ENCODE peak calls at places on chromosomes 1 and 21, in nine cellular contexts. N is Peyer's patch, U is A549, Q is ovary, P is stomach, T is prostate gland, V is spleen, F is HepG2, Z is esophagus muscularis mucosa. W is an unnamed sample. For H3K9me3, the result is how much of the 10 kb centered on the place peaks cover.

GRCh38 chr1:149936076-149936991 is at the start of gene MTMR11:
- DNase-seq in T (peak), Z (no peak), U (peak), F (peak), N (no peak), V (no peak), Q (peak), P (peak), W (no peak)

GRCh38 chr1:160904783-160905616 is 20.0 kb upstream of the ITLN1 start:
- DNase-seq in Z (no peak), Q (no peak), T (no peak), U (no peak), N (no peak), V (no peak), P (no peak), F (no peak), W (no peak)

GRCh38 chr1:32464716-32465540 is at the start of gene ZBTB8B:
- DNase-seq in F (peak), V (peak), P (peak), N (no peak), T (peak), U (peak), Z (no peak), Q (peak), W (no peak)

GRCh38 chr1:34656706-34657105 is 98.1 kb upstream of the GJB5 start:
- DNase-seq in Z (peak), Q (no peak), U (no peak), P (no peak), N (no peak), T (no peak), F (no peak), V (no peak), W (no peak)

GRCh38 chr1:219938706-219939105 is 10.3 kb upstream of the SLC30A10 start:
- DNase-seq in U (no peak), V (no peak), Z (no peak), P (no peak), F (no peak), Q (no peak), N (no peak), T (no peak), W (no peak)

GRCh38 chr1:152912900-152913299 is 4.6 kb downstream of the IVL start:
- DNase-seq in U (no peak), P (no peak), Q (no peak), V (no peak), Z (no peak), T (no peak), F (no peak), N (no peak), W (no peak)

GRCh38 chr1:164905891-164906290 is 346.9 kb downstream of the PBX1 start:
- DNase-seq in T (no peak), N (no peak), U (no peak), P (no peak), Q (no peak), V (no peak), F (no peak), Z (no peak), W (no peak)

GRCh38 chr1:50420689-50421365 is 2.4 kb downstream of the DMRTA2 start:
- DNase-seq in V (no peak), T (no peak), P (no peak), U (no peak), F (no peak), Z (no peak), N (no peak), Q (no peak), W (no peak)

GRCh38 chr1:119159096-119159495 is 18.6 kb upstream of the WARS2 start:
- DNase-seq in Q (no peak), P (no peak), T (no peak), U (no peak), Z (no peak), F (no peak), V (no peak), N (no peak), W (no peak)

GRCh38 chr1:9717193-9718005 is 65.9 kb downstream of the PIK3CD start:
- DNase-seq in T (peak), N (peak), Q (peak), P (peak), V (peak), U (no peak), Z (peak), F (peak), W (peak)

GRCh38 chr1:109485001-109485400 is 1.3 kb downstream of the ATXN7L2 start:
- DNase-seq in P (no peak), V (no peak), N (no peak), U (no peak), F (no peak), Q (no peak), Z (no peak), T (no peak), W (no peak)

GRCh38 chr1:245201827-245202226 is 47.0 kb downstream of the KIF26B start:
- DNase-seq in P (no peak), U (no peak), Q (no peak), F (no peak), Z (no peak), N (no peak), T (no peak), V (no peak), W (no peak)

GRCh38 chr1:33001282-33001681 is 35.4 kb downstream of the AK2 start:
- DNase-seq in Z (no peak), F (no peak), Q (no peak), V (no peak), U (peak), N (no peak), P (no peak), T (no peak), W (no peak)

GRCh38 chr1:235160395-235160964 is 570 bp downstream of the RBM34 start:
- DNase-seq in T (no peak), Q (no peak), N (no peak), U (peak), P (no peak), F (peak), Z (no peak), V (no peak), W (no peak)

GRCh38 chr1:7549693-7550161 is 221.4 kb upstream of the VAMP3 start:
- DNase-seq in N (no peak), F (no peak), V (no peak), P (no peak), Q (no peak), U (peak), Z (no peak), T (no peak), W (no peak)

GRCh38 chr1:8989821-8990220 is 36.4 kb downstream of the SLC2A7 start:
- DNase-seq in P (no peak), V (peak), Z (no peak), F (no peak), U (no peak), Q (no peak), N (no peak), T (no peak), W (no peak)

GRCh38 chr1:26021647-26022403 is at the start of gene EXTL1:
- DNase-seq in U (no peak), F (no peak), P (no peak), T (no peak), Q (peak), N (no peak), Z (no peak), V (no peak), W (no peak)

GRCh38 chr1:54863267-54863665 is 23.7 kb downstream of the DHCR24 start:
- DNase-seq in U (no peak), F (no peak), V (no peak), P (no peak), Q (no peak), N (no peak), T (no peak), Z (no peak), W (no peak)

GRCh38 chr1:245154429-245155185 is at the start of gene KIF26B:
- DNase-seq in Q (peak), P (no peak), T (no peak), N (no peak), V (peak), U (peak), Z (no peak), F (peak), W (no peak)

GRCh38 chr1:169027607-169028320 is 78.7 kb upstream of the ATP1B1 start:
- DNase-seq in P (no peak), V (no peak), U (no peak), N (no peak), T (no peak), Q (peak), F (no peak), Z (peak), W (no peak)

GRCh38 chr1:233790662-233791371 is 113.7 kb upstream of the SLC35F3 start:
- DNase-seq in Z (no peak), V (no peak), F (peak), U (peak), P (peak), T (peak), Q (peak), N (no peak), W (no peak)

GRCh38 chr1:99751877-99752504 is 14.4 kb downstream of the FRRS1 start:
- DNase-seq in U (no peak), P (no peak), V (no peak), N (no peak), T (no peak), Q (no peak), F (no peak), Z (no peak), W (no peak)

GRCh38 chr1:11648732-11649158 is 5.5 kb downstream of the FBXO2 start:
- DNase-seq in F (no peak), Z (no peak), T (no peak), U (no peak), N (peak), Q (no peak), P (peak), V (peak), W (no peak)

GRCh38 chr1:234515821-234516241 is 36.9 kb upstream of the TARBP1 start:
- DNase-seq in Z (no peak), Q (no peak), T (no peak), F (no peak), V (no peak), U (no peak), N (no peak), P (no peak), W (no peak)

GRCh38 chr1:162335126-162335525 is 41.5 kb downstream of the SPATA46 start:
- DNase-seq in N (no peak), V (no peak), Q (no peak), U (no peak), T (no peak), P (no peak), F (no peak), Z (no peak), W (no peak)

GRCh38 chr1:87204441-87204840 is 124.2 kb upstream of the LMO4 start:
- DNase-seq in N (no peak), U (no peak), Q (no peak), V (no peak), P (no peak), T (no peak), Z (peak), F (no peak), W (no peak)

GRCh38 chr1:107926436-107927080 is 38.4 kb downstream of the VAV3 start:
- DNase-seq in T (no peak), N (no peak), V (no peak), U (no peak), Q (no peak), P (no peak), Z (no peak), F (no peak), W (no peak)

GRCh38 chr1:241610056-241610815 is 29.9 kb downstream of the CHML start:
- DNase-seq in Q (no peak), F (peak), T (peak), Z (no peak), U (peak), N (no peak), V (no peak), P (peak), W (no peak)

GRCh38 chr1:6185635-6186382 is 5.7 kb upstream of the CHD5 start:
- DNase-seq in N (no peak), P (no peak), T (no peak), Z (no peak), F (peak), Q (no peak), V (no peak), U (no peak), W (no peak)

GRCh38 chr1:228668553-228669400 is 66.5 kb upstream of the RHOU start:
- DNase-seq in T (no peak), Z (no peak), P (no peak), V (no peak), Q (no peak), U (no peak), N (no peak), F (no peak), W (no peak)

GRCh38 chr1:56535362-56535761 is 44.0 kb downstream of the PLPP3 start:
- DNase-seq in U (no peak), Q (no peak), Z (no peak), T (no peak), N (no peak), P (no peak), V (no peak), F (no peak), W (no peak)

GRCh38 chr1:19893687-19894086 is 11.5 kb downstream of the OTUD3 start:
- DNase-seq in Q (no peak), F (no peak), P (no peak), N (no peak), U (no peak), Z (no peak), V (no peak), T (no peak), W (no peak)

GRCh38 chr21:41923641-41924342 is 30.0 kb downstream of the C2CD2 start:
- DNase-seq in U (no peak), V (no peak), F (no peak), Z (no peak), N (no peak), Q (peak), P (no peak), T (no peak), W (no peak)

GRCh38 chr21:41927727-41928409 is 25.9 kb downstream of the C2CD2 start:
- DNase-seq in Z (no peak), V (no peak), F (no peak), P (no peak), Q (no peak), N (no peak), U (no peak), T (no peak), W (no peak)

GRCh38 chr21:41924355-41924754 is 29.5 kb downstream of the C2CD2 start:
- DNase-seq in U (no peak), V (no peak), Q (no peak), T (no peak), P (no peak), N (no peak), F (no peak), Z (no peak), W (no peak)

GRCh38 chr21:41926807-41927171 is 27.0 kb downstream of the C2CD2 start:
- DNase-seq in N (no peak), Z (no peak), P (no peak), F (no peak), T (no peak), Q (no peak), V (no peak), U (no peak), W (no peak)

GRCh38 chr21:41926068-41926806 is 27.6 kb downstream of the C2CD2 start:
- DNase-seq in P (peak), N (peak), F (peak), U (no peak), Q (no peak), V (no peak), T (peak), Z (no peak), W (no peak)
- TF ChIP-seq POLR2A in P (no peak), N (no peak), F (peak), U (no peak), Q (no peak), V (no peak), T (no peak), Z (no peak), W (no peak)

GRCh38 chr21:45957986-45958610 is 23.5 kb upstream of the COL6A1 start:
- DNase-seq in N (no peak), Q (no peak), V (no peak), U (no peak), T (no peak), P (no peak), F (no peak), Z (no peak), W (no peak)
- H3K9me3 ChIP-seq in N (under half), Q (under half), V (under half), U (under half), T (under half), P (under half), F (under half), Z (under half), W (under half)

GRCh38 chr1:2990376-2991115 is 30.7 kb upstream of the ACTRT2 start:
- DNase-seq in Z (no peak), P (no peak), Q (no peak), U (no peak), V (peak), T (no peak), F (no peak), N (no peak), W (no peak)

GRCh38 chr1:2989185-2989584 is 32.1 kb upstream of the ACTRT2 start:
- DNase-seq in T (no peak), Q (no peak), V (no peak), U (no peak), Z (no peak), P (no peak), F (no peak), N (no peak), W (no peak)

GRCh38 chr1:2989976-2990375 is 31.3 kb upstream of the ACTRT2 start:
- DNase-seq in P (no peak), T (no peak), Z (no peak), N (no peak), U (no peak), V (peak), F (no peak), Q (no peak), W (no peak)

GRCh38 chr1:2988256-2988655 is 33.0 kb upstream of the ACTRT2 start:
- DNase-seq in T (no peak), P (no peak), Q (no peak), F (no peak), Z (no peak), U (no peak), N (no peak), V (no peak), W (no peak)

GRCh38 chr1:2991753-2992495 is 29.3 kb upstream of the ACTRT2 start:
- DNase-seq in Q (no peak), Z (no peak), U (no peak), F (no peak), V (no peak), N (no peak), P (no peak), T (no peak), W (no peak)
- TF ChIP-seq CTCF in Q (no peak), Z (no peak), U (no peak), F (no peak), V (no peak), N (no peak), P (no peak), T (no peak), W (no peak)

GRCh38 chr1:22045604-22046228 is 6.8 kb upstream of the CDC42 start:
- DNase-seq in Z (no peak), P (no peak), N (no peak), V (peak), F (no peak), Q (no peak), U (no peak), T (no peak), W (no peak)
- TF ChIP-seq POLR2A in Z (no peak), P (no peak), N (no peak), V (no peak), F (no peak), Q (no peak), U (no peak), T (no peak), W (no peak)